ENCODE peak calls at places on chromosomes 4 and X, in seven cellular contexts. R, I, X, M, L, V and C are unnamed samples. For H3K4me1, the result is how much of the 10 kb centered on the place peaks cover.

GRCh38 chr4:17854076-17854475 is 43.3 kb downstream of the NCAPG start:
- DNase-seq in L (no peak), V (no peak), X (no peak), M (no peak), R (no peak), I (no peak), C (no peak)

GRCh38 chrX:13646154-13646549 is 6.8 kb upstream of the TCEANC start:
- DNase-seq in L (peak), V (no peak), X (no peak), I (peak), R (no peak), M (peak), C (peak)

GRCh38 chr4:119648398-119648797 is 19.8 kb upstream of the PDE5A start:
- DNase-seq in R (no peak), I (no peak), X (no peak), L (no peak), V (no peak), M (no peak), C (no peak)

GRCh38 chrX:155535866-155536265 is 76.9 kb downstream of the TMLHE start:
- DNase-seq in X (no peak), R (no peak), V (no peak), I (no peak), M (no peak), L (no peak), C (no peak)

GRCh38 chr4:2071912-2072867 is 13.1 kb downstream of the NAT8L start:
- DNase-seq in L (no peak), I (no peak), R (peak), M (no peak), X (no peak), V (no peak), C (peak)

GRCh38 chrX:71565634-71566033 is 12.6 kb upstream of the GCNA start:
- DNase-seq in V (no peak), L (no peak), R (no peak), I (no peak), X (no peak), M (no peak), C (no peak)

GRCh38 chr4:81606796-81607550 is 135.3 kb upstream of the RASGEF1B start:
- DNase-seq in V (no peak), L (no peak), X (no peak), M (no peak), R (no peak), I (peak), C (no peak)

GRCh38 chr4:142386450-142386849 is 459.7 kb downstream of the INPP4B start:
- DNase-seq in M (no peak), X (no peak), V (no peak), R (no peak), I (no peak), L (no peak), C (no peak)

GRCh38 chrX:20267599-20267923 is 852 bp upstream of the RPS6KA3 start:
- DNase-seq in M (no peak), I (no peak), L (no peak), X (no peak), V (no peak), R (no peak), C (no peak)

GRCh38 chrX:153372949-153373348 is 28.2 kb downstream of the PNMA6E start:
- DNase-seq in L (no peak), X (no peak), M (no peak), V (no peak), R (no peak), I (no peak), C (no peak)

GRCh38 chr4:165152527-165152926 is 39.9 kb upstream of the TMEM192 start:
- DNase-seq in R (no peak), V (no peak), L (no peak), X (no peak), I (no peak), M (no peak), C (no peak)

GRCh38 chr4:102832105-102832504 is 4.8 kb upstream of the UBE2D3 start:
- DNase-seq in V (no peak), X (no peak), M (no peak), L (no peak), I (no peak), R (no peak), C (no peak)

GRCh38 chrX:47662144-47662657 is 3.2 kb upstream of the UXT start:
- DNase-seq in R (no peak), X (no peak), V (no peak), L (no peak), I (no peak), M (no peak), C (no peak)

GRCh38 chr4:108683479-108683878 is 33.1 kb downstream of the OSTC start:
- DNase-seq in X (peak), R (no peak), I (no peak), L (no peak), M (no peak), V (no peak), C (no peak)

GRCh38 chr4:112061418-112061817 is 83.8 kb upstream of the FAM241A start:
- DNase-seq in M (no peak), R (no peak), V (no peak), L (no peak), I (no peak), X (no peak), C (no peak)

GRCh38 chr4:87071401-87071800 is 136.6 kb downstream of the AFF1 start:
- DNase-seq in M (no peak), I (peak), V (no peak), X (no peak), L (no peak), R (no peak), C (no peak)
- H3K4me1 ChIP-seq in M (half or more), I (half or more), V (under half), X (under half), L (under half), R (under half), C (half or more)

GRCh38 chr4:16225996-16226815 is at the start of gene TAPT1:
- DNase-seq in M (peak), L (no peak), X (no peak), R (peak), I (peak), V (peak), C (peak)
- TF ChIP-seq POLR2AphosphoS5 in M (peak), L (peak), X (no peak), R (peak), I (peak), V (no peak), C (peak)

GRCh38 chrX:2705036-2705435 is 13.9 kb downstream of the CD99 start:
- DNase-seq in R (peak), I (no peak), L (no peak), M (no peak), V (no peak), X (no peak), C (no peak)
- H3K4me1 ChIP-seq in R (half or more), I (half or more), L (under half), M (half or more), V (under half), X (under half), C (half or more)

GRCh38 chrX:1416965-1417760 is 25.2 kb upstream of the SLC25A6 start:
- DNase-seq in M (no peak), V (no peak), L (no peak), R (peak), X (no peak), I (no peak), C (peak)
- TF ChIP-seq POLR2AphosphoS5 in M (no peak), V (no peak), L (peak), R (no peak), X (peak), I (no peak), C (no peak)

GRCh38 chr4:95544433-95545103 is 4.2 kb downstream of the UNC5C start:
- DNase-seq in V (no peak), I (no peak), X (no peak), L (no peak), R (no peak), M (no peak), C (no peak)

GRCh38 chr4:95546236-95546635 is 2.5 kb downstream of the UNC5C start:
- DNase-seq in V (no peak), I (no peak), M (no peak), L (no peak), X (no peak), R (no peak), C (no peak)

GRCh38 chr4:95546866-95547707 is 1.7 kb downstream of the UNC5C start:
- DNase-seq in M (no peak), X (no peak), V (no peak), I (no peak), L (no peak), R (no peak), C (no peak)

GRCh38 chr4:95547708-95548471 is 883 bp downstream of the UNC5C start:
- DNase-seq in X (no peak), I (peak), L (no peak), R (no peak), V (no peak), M (no peak), C (peak)

DNA sequence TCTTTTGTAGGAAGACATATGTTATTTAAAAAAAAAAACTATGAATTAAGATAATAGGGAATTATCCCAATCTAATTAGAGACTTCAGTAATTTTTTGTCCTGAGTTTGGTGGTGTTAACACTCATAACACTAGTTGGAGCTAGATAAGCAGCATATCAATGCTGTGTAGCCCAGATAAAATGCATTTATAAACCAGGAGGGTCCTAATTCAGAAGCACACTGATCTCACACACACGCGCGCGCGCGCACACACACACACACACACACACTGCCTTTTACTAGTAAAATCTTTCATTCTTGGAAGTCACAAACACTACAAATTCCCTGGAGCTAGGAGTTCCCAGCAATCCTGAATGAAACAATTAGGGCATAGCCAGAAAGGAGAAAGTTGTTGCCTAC is 3.2 kb downstream of the UNC5C start:
- DNase-seq in R (no peak), V (no peak), L (no peak), I (no peak), M (no peak), X (no peak), C (no peak)
- H3K4me1 ChIP-seq in R (under half), V (under half), L (under half), I (under half), M (under half), X (under half), C (under half)

DNA sequence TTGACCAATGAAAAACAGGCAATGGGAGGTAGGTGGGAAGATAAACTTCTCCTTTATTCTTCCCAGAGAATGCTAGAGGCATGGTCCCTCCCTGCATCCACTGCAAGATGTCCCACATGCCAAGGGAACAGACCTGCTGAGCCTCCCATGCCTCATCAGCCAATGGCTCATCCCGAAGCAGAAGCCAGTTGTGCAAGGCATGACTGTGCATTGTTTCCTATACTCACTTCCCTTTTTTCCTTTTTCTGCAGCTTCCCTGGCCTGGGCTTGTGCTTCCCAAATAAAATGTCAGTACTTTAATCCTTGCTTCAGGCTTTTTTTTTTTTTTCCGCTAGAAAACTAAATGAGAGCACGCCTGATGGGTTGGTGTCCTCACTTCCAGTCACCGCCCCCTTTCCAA is 239.1 kb upstream of the JADE1 start:
- DNase-seq in V (no peak), M (no peak), R (no peak), L (no peak), X (no peak), I (peak), C (peak)
- TF ChIP-seq POLR2AphosphoS5 in V (peak), M (no peak), R (no peak), L (no peak), X (no peak), I (no peak), C (no peak)